ENCODE peak calls at places on chromosomes 2 and 18, in six cellular contexts. One of them, this sample, is unnamed.

GRCh38 chr2:18889565-18890332 is 300.4 kb upstream of the NT5C1B start:
- DNase-seq in uterus: no peak
- DNase-seq in ovary: no peak
- DNase-seq in astrocyte: no peak
- DNase-seq in PC-3: no peak
- DNase-seq in progenitor cell of endocrine pancreas: no peak
- DNase-seq in this sample: no peak

GRCh38 chr2:215105607-215106354 is 32.6 kb downstream of the ABCA12 start:
- DNase-seq in uterus: no peak
- DNase-seq in ovary: no peak
- DNase-seq in astrocyte: peak
- DNase-seq in PC-3: peak
- DNase-seq in progenitor cell of endocrine pancreas: no peak
- DNase-seq in this sample: no peak

GRCh38 chr2:234488913-234489451 is 7.9 kb downstream of the ARL4C start:
- DNase-seq in uterus: no peak
- DNase-seq in ovary: no peak
- DNase-seq in astrocyte: no peak
- DNase-seq in PC-3: no peak
- DNase-seq in progenitor cell of endocrine pancreas: no peak
- DNase-seq in this sample: no peak

GRCh38 chr2:64524604-64525322 is 635 bp downstream of the AFTPH start:
- DNase-seq in uterus: no peak
- DNase-seq in ovary: no peak
- DNase-seq in astrocyte: peak
- DNase-seq in PC-3: peak
- DNase-seq in progenitor cell of endocrine pancreas: peak
- DNase-seq in this sample: no peak

GRCh38 chr18:43665239-43665788 is 388.0 kb upstream of the SYT4 start:
- DNase-seq in uterus: no peak
- DNase-seq in ovary: no peak
- DNase-seq in astrocyte: peak
- DNase-seq in PC-3: peak
- DNase-seq in progenitor cell of endocrine pancreas: no peak
- DNase-seq in this sample: no peak

GRCh38 chr2:224350703-224351102 is 51.2 kb downstream of the FAM124B start:
- DNase-seq in uterus: no peak
- DNase-seq in ovary: no peak
- DNase-seq in astrocyte: no peak
- DNase-seq in PC-3: no peak
- DNase-seq in progenitor cell of endocrine pancreas: no peak
- DNase-seq in this sample: no peak

GRCh38 chr2:231359484-231359883 is 36.0 kb upstream of the B3GNT7 start:
- DNase-seq in uterus: no peak
- DNase-seq in ovary: no peak
- DNase-seq in astrocyte: no peak
- DNase-seq in PC-3: no peak
- DNase-seq in progenitor cell of endocrine pancreas: no peak
- DNase-seq in this sample: no peak

GRCh38 chr2:53740170-53740569 is 27.4 kb upstream of the CHAC2 start:
- DNase-seq in uterus: no peak
- DNase-seq in ovary: no peak
- DNase-seq in astrocyte: peak
- DNase-seq in PC-3: peak
- DNase-seq in progenitor cell of endocrine pancreas: no peak
- DNase-seq in this sample: no peak

GRCh38 chr2:240453461-240454030 is 18.1 kb downstream of the GPC1 start:
- DNase-seq in uterus: no peak
- DNase-seq in ovary: peak
- DNase-seq in astrocyte: no peak
- DNase-seq in PC-3: no peak
- DNase-seq in progenitor cell of endocrine pancreas: no peak
- DNase-seq in this sample: no peak

GRCh38 chr2:200477667-200478121 is 32.2 kb downstream of the KCTD18 start:
- DNase-seq in uterus: peak
- DNase-seq in ovary: no peak
- DNase-seq in astrocyte: no peak
- DNase-seq in PC-3: no peak
- DNase-seq in progenitor cell of endocrine pancreas: no peak
- DNase-seq in this sample: no peak

GRCh38 chr2:214076527-214076926 is 334.3 kb upstream of the VWC2L start:
- DNase-seq in uterus: no peak
- DNase-seq in ovary: no peak
- DNase-seq in astrocyte: no peak
- DNase-seq in PC-3: peak
- DNase-seq in progenitor cell of endocrine pancreas: no peak
- DNase-seq in this sample: no peak

GRCh38 chr2:1745171-1746023 is 1.1 kb upstream of the PXDN start:
- DNase-seq in uterus: no peak
- DNase-seq in ovary: no peak
- DNase-seq in astrocyte: no peak
- DNase-seq in PC-3: no peak
- DNase-seq in progenitor cell of endocrine pancreas: no peak
- DNase-seq in this sample: no peak

GRCh38 chr2:174510583-174511189 is 23.9 kb upstream of the GPR155 start:
- DNase-seq in uterus: no peak
- DNase-seq in ovary: no peak
- DNase-seq in astrocyte: peak
- DNase-seq in PC-3: peak
- DNase-seq in progenitor cell of endocrine pancreas: no peak
- DNase-seq in this sample: no peak

GRCh38 chr2:199303814-199304213 is 153.9 kb downstream of the SATB2 start:
- DNase-seq in uterus: no peak
- DNase-seq in ovary: peak
- DNase-seq in astrocyte: peak
- DNase-seq in PC-3: peak
- DNase-seq in progenitor cell of endocrine pancreas: no peak
- DNase-seq in this sample: no peak

GRCh38 chr2:240960309-240960962 is 38.0 kb upstream of the SNED1 start:
- DNase-seq in uterus: peak
- DNase-seq in ovary: peak
- DNase-seq in astrocyte: no peak
- DNase-seq in PC-3: no peak
- DNase-seq in progenitor cell of endocrine pancreas: peak
- DNase-seq in this sample: no peak

GRCh38 chr2:205463626-205464025 is 218.7 kb upstream of the NRP2 start:
- DNase-seq in uterus: no peak
- DNase-seq in ovary: no peak
- DNase-seq in astrocyte: no peak
- DNase-seq in PC-3: no peak
- DNase-seq in progenitor cell of endocrine pancreas: no peak
- DNase-seq in this sample: no peak

GRCh38 chr2:98561902-98562695 is 46.2 kb downstream of the COA5 start:
- DNase-seq in uterus: no peak
- DNase-seq in ovary: no peak
- DNase-seq in astrocyte: no peak
- DNase-seq in PC-3: no peak
- DNase-seq in progenitor cell of endocrine pancreas: no peak
- DNase-seq in this sample: no peak

GRCh38 chr2:128722469-128722868 is 403.8 kb upstream of the HS6ST1 start:
- DNase-seq in uterus: no peak
- DNase-seq in ovary: no peak
- DNase-seq in astrocyte: no peak
- DNase-seq in PC-3: no peak
- DNase-seq in progenitor cell of endocrine pancreas: no peak
- DNase-seq in this sample: no peak

GRCh38 chr2:60364441-60364840 is 189.0 kb downstream of the BCL11A start:
- DNase-seq in uterus: no peak
- DNase-seq in ovary: no peak
- DNase-seq in astrocyte: no peak
- DNase-seq in PC-3: no peak
- DNase-seq in progenitor cell of endocrine pancreas: no peak
- DNase-seq in this sample: no peak

GRCh38 chr2:205474746-205475145 is 207.6 kb upstream of the NRP2 start:
- DNase-seq in uterus: no peak
- DNase-seq in ovary: no peak
- DNase-seq in astrocyte: peak
- DNase-seq in PC-3: peak
- DNase-seq in progenitor cell of endocrine pancreas: no peak
- DNase-seq in this sample: no peak

GRCh38 chr2:113757059-113757657 is 716 bp upstream of the SLC35F5 start:
- DNase-seq in uterus: no peak
- DNase-seq in ovary: peak
- DNase-seq in astrocyte: peak
- DNase-seq in PC-3: no peak
- DNase-seq in progenitor cell of endocrine pancreas: no peak
- DNase-seq in this sample: no peak

GRCh38 chr2:85015653-85016360 is 44.8 kb downstream of the KCMF1 start:
- DNase-seq in uterus: no peak
- DNase-seq in ovary: no peak
- DNase-seq in astrocyte: no peak
- DNase-seq in PC-3: no peak
- DNase-seq in progenitor cell of endocrine pancreas: no peak
- DNase-seq in this sample: no peak
- TF ChIP-seq CTCF in uterus: peak
- TF ChIP-seq CTCF in ovary: peak
- TF ChIP-seq CTCF in astrocyte: peak
- TF ChIP-seq CTCF in PC-3: peak
- TF ChIP-seq CTCF in progenitor cell of endocrine pancreas: peak
- TF ChIP-seq CTCF in this sample: no peak

DNA sequence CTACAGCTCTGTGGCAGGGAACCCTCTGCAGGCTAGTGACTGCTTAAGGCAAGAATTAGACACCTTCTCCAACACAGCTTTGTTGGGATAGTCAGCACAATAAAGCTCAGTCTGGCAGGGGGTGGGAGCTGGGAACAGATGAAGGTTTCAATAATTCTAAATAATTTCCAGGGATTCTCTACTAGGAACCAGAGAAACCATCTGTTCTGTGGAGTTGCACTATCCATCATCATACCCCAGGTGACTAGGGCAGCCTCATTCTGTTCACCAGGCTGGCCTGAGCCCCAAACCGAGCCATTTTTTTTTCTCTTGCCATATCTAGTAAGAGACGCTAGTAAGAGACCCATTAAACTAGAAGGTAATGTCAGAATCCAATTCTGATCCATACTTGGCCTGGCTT is 35.8 kb upstream of the CYP26B1 start:
- DNase-seq in uterus: no peak
- DNase-seq in ovary: no peak
- DNase-seq in astrocyte: no peak
- DNase-seq in PC-3: no peak
- DNase-seq in progenitor cell of endocrine pancreas: no peak
- DNase-seq in this sample: no peak
- TF ChIP-seq CTCF in uterus: no peak
- TF ChIP-seq CTCF in ovary: no peak
- TF ChIP-seq CTCF in astrocyte: no peak
- TF ChIP-seq CTCF in PC-3: no peak
- TF ChIP-seq CTCF in progenitor cell of endocrine pancreas: no peak
- TF ChIP-seq CTCF in this sample: no peak

GRCh38 chr18:79659733-79660132 is 19.9 kb upstream of the CTDP1 start:
- DNase-seq in uterus: no peak
- DNase-seq in ovary: no peak
- DNase-seq in astrocyte: no peak
- DNase-seq in PC-3: no peak
- DNase-seq in progenitor cell of endocrine pancreas: no peak
- DNase-seq in this sample: no peak

GRCh38 chr18:79662051-79662450 is 17.6 kb upstream of the CTDP1 start:
- DNase-seq in uterus: no peak
- DNase-seq in ovary: no peak
- DNase-seq in astrocyte: no peak
- DNase-seq in PC-3: no peak
- DNase-seq in progenitor cell of endocrine pancreas: no peak
- DNase-seq in this sample: no peak

GRCh38 chr18:79657342-79657996 is 22.1 kb upstream of the CTDP1 start:
- DNase-seq in uterus: no peak
- DNase-seq in ovary: no peak
- DNase-seq in astrocyte: no peak
- DNase-seq in PC-3: peak
- DNase-seq in progenitor cell of endocrine pancreas: no peak
- DNase-seq in this sample: no peak
- TF ChIP-seq CTCF in uterus: no peak
- TF ChIP-seq CTCF in ovary: no peak
- TF ChIP-seq CTCF in astrocyte: no peak
- TF ChIP-seq CTCF in PC-3: peak
- TF ChIP-seq CTCF in progenitor cell of endocrine pancreas: no peak
- TF ChIP-seq CTCF in this sample: no peak

GRCh38 chr18:23237524-23238151 is 102.4 kb downstream of the CABLES1 start:
- DNase-seq in uterus: peak
- DNase-seq in ovary: peak
- DNase-seq in astrocyte: peak
- DNase-seq in PC-3: no peak
- DNase-seq in progenitor cell of endocrine pancreas: no peak
- DNase-seq in this sample: no peak
- TF ChIP-seq CTCF in uterus: peak
- TF ChIP-seq CTCF in ovary: no peak
- TF ChIP-seq CTCF in astrocyte: no peak
- TF ChIP-seq CTCF in PC-3: no peak
- TF ChIP-seq CTCF in progenitor cell of endocrine pancreas: peak
- TF ChIP-seq CTCF in this sample: no peak

GRCh38 chr2:9422321-9423099 is 818 bp downstream of the ITGB1BP1 start:
- DNase-seq in uterus: peak
- DNase-seq in ovary: peak
- DNase-seq in astrocyte: no peak
- DNase-seq in PC-3: peak
- DNase-seq in progenitor cell of endocrine pancreas: no peak
- DNase-seq in this sample: no peak
- TF ChIP-seq CTCF in uterus: no peak
- TF ChIP-seq CTCF in ovary: no peak
- TF ChIP-seq CTCF in astrocyte: no peak
- TF ChIP-seq CTCF in PC-3: no peak
- TF ChIP-seq CTCF in progenitor cell of endocrine pancreas: no peak
- TF ChIP-seq CTCF in this sample: no peak

DNA sequence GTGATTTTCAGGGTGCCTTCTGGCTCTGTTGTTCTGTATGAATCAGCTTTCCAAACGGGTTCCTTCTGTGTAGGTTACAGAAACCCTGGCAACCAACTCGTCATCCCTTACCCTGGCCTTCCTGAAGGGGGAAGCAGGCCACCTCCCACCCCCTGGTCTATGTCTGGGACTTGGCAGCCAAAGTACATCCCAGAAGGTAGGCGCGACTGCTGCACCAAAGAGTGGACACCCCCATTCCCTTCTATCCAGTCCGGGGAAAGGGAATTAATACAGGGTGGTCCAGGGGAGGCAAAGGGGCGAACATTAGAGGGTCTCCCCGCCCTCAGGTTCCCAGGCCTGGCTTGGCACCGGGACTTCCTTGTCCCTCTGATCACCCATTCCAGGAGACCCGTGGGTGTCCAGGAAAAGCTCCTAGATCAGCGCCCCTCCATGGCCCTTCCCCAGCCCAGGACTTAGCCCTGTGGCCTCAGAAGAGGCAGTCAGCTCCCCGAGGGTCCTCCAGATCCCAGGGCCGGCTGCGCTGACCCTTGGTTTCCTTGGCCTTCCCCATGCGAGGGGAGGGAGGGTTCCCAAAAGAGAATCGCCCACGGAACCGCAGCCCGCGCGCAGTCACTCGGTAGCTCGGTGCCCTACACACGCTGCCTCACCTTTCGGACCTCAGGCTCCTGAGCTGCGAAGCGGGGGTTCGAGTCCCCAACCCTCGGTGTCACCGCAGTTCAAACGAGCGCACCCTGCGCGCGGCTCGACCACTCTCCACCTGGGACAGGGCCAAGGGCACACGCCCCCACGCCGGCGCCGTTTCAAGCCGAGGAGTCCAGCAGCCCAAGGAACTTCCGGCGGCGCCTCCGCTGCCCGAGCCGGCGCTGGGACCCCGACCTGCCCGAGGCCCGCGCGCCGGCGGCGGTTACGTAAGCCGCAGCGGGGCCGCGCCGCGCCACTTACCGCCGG is at the start of gene PER2:
- DNase-seq in uterus: peak
- DNase-seq in ovary: peak
- DNase-seq in astrocyte: peak
- DNase-seq in PC-3: peak
- DNase-seq in progenitor cell of endocrine pancreas: peak
- DNase-seq in this sample: no peak
- TF ChIP-seq CTCF in uterus: peak
- TF ChIP-seq CTCF in ovary: no peak
- TF ChIP-seq CTCF in astrocyte: no peak
- TF ChIP-seq CTCF in PC-3: peak
- TF ChIP-seq CTCF in progenitor cell of endocrine pancreas: peak
- TF ChIP-seq CTCF in this sample: peak